ENCODE peak calls at places on chromosomes 16 and 17, in four cellular contexts. V, C, I and B are unnamed samples.

GRCh38 chr16:59878479-59878878 is 1144.4 kb upstream of the GOT2 start:
- DNase-seq in V (no peak), C (no peak), I (no peak), B (no peak)

GRCh38 chr17:36575028-36575427 is 16.7 kb upstream of the DHRS11 start:
- DNase-seq in V (no peak), C (no peak), I (no peak), B (no peak)

GRCh38 chr16:20001856-20002707 is 71.6 kb downstream of the GPR139 start:
- DNase-seq in V (no peak), C (no peak), I (no peak), B (no peak)

GRCh38 chr17:29726721-29727252 is 104.1 kb upstream of the CORO6 start:
- DNase-seq in V (no peak), C (no peak), I (no peak), B (no peak)

GRCh38 chr17:32298298-32298697 is 32.7 kb downstream of the RHBDL3 start:
- DNase-seq in V (no peak), C (no peak), I (no peak), B (no peak)

GRCh38 chr17:57636985-57637667 is 108.0 kb downstream of the CCDC182 start:
- DNase-seq in V (no peak), C (no peak), I (no peak), B (no peak)

GRCh38 chr17:76009969-76010661 is 9.5 kb downstream of the CDK3 start:
- DNase-seq in V (no peak), C (no peak), I (no peak), B (no peak)

GRCh38 chr17:78923660-78924453 is 1.3 kb downstream of the TIMP2 start:
- DNase-seq in V (no peak), C (peak; percentile 61), I (peak; percentile 86), B (no peak)

GRCh38 chr17:79047923-79048825 is 24.2 kb downstream of the C1QTNF1 start:
- DNase-seq in V (no peak), C (peak; percentile 55), I (no peak), B (no peak)

GRCh38 chr17:68101992-68102758 is 66.6 kb downstream of the KPNA2 start:
- DNase-seq in V (no peak), C (no peak), I (peak; percentile 56), B (no peak)

GRCh38 chr17:51692917-51693316 is 432.6 kb downstream of the UTP18 start:
- DNase-seq in V (no peak), C (no peak), I (no peak), B (no peak)

GRCh38 chr17:44688675-44689491 is 693 bp downstream of the CCDC43 start:
- DNase-seq in V (no peak), C (no peak), I (peak; percentile 26), B (no peak)

GRCh38 chr17:29241015-29241963 is 5.4 kb upstream of the CRYBA1 start:
- DNase-seq in V (peak; percentile 86), C (no peak), I (no peak), B (peak; percentile 27)

GRCh38 chr17:27351741-27352140 is 57.8 kb downstream of the WSB1 start:
- DNase-seq in V (no peak), C (no peak), I (no peak), B (no peak)

GRCh38 chr17:48351916-48352332 is 78.1 kb downstream of the SKAP1 start:
- DNase-seq in V (peak; percentile 26), C (no peak), I (no peak), B (no peak)

GRCh38 chr17:8015236-8015956 is 13.0 kb downstream of the GUCY2D start:
- DNase-seq in V (no peak), C (no peak), I (no peak), B (no peak)

GRCh38 chr16:55832425-55832787 is 490 bp downstream of the CES1 start:
- DNase-seq in V (no peak), C (no peak), I (no peak), B (no peak)

GRCh38 chr16:48013476-48013875 is 142.3 kb downstream of the ABCC12 start:
- DNase-seq in V (no peak), C (no peak), I (no peak), B (no peak)

GRCh38 chr17:17904171-17905035 is 67.6 kb upstream of the SREBF1 start:
- DNase-seq in V (no peak), C (no peak), I (no peak), B (no peak)

DNA sequence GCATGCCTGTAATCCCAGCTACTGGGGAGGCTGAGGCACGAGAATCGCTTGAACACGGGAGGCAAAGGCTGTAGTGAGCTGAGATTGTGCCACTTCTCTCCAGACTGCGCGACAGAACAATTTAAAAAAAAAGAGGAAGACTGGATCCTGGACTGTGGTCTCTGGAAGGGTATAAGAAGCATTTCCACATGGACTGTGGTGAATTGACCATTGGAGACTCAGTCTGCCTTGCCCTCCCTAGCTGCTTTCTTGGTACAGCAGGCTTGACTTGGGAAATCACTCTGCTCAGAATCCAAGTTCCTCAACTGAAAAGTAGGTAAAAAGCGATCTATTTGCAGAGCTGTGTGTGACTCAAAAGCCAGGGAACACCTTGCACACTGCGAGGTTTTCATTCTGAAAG is 1.0 kb upstream of the MGRN1 start:
- DNase-seq in V (no peak), C (no peak), I (no peak), B (no peak)
- H3K27ac ChIP-seq in V (no peak overlapping the region), C (no peak overlapping the region), I (no peak overlapping the region), B (no peak overlapping the region)

GRCh38 chr17:16486373-16487250 is 5.4 kb downstream of the LRRC75A start:
- DNase-seq in V (no peak), C (peak; percentile 77), I (peak; percentile 83), B (no peak)
- H3K4me3 ChIP-seq in V (no peak overlapping the region), C (peak overlapping the region; percentile 44), I (no peak overlapping the region), B (no peak overlapping the region)

DNA sequence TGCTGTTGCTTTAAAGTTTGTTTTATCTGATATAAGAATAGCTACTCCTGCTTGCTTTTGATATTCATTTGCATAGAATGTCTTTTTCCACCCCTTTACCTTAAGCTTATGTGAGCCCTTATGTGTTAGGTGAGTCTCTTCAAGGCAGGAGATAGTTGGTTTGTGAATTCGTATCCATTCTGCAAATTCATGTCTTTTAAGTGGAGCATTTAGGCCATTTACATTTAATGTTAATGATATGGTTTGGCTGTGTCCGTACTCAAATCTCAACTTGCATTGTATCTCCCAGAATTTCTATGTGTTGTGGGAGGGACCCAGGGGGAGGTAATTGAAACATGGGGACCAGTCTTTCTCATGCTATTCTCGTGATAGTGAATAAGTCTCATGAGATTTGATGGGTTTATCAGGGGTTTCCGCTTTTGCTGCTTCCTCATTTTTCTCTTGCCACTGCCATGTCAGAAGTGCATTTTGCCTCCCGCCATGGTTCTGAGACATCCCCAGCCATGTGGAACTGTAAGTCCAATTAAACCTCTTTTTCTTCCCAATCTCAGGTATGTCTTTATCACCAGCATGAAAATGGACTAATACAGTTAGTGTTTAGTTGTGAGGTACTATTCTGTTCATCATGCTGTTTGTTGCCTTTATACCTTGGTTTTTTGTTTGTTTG is 27.2 kb downstream of the ATF7IP2 start:
- DNase-seq in V (no peak), C (no peak), I (no peak), B (no peak)
- H3K9me3 ChIP-seq in V (peaks cover 12% of the 10 kb centered on the region), C (peaks cover 94% of the 10 kb centered on the region), I (no peaks in the 10 kb centered on the region), B (peaks cover 4% of the 10 kb centered on the region)

DNA sequence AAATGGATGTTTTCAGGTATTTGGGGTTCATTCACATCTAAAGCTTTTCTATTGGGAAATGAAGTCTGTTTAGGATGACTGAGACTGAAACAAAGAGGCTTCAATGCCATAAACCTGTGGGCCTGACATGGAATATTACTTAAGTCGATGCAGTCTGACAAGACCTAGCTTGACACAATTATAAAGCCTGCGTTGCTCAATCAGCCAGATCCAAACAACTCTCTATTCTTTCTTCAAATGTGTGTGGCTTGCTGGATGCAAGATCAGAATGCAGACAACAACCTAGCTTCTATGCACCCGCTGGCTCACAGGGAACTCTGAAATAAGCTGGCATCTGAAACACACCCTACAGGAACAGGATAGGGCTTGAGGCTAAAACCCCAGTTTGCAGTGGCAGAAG is 40.0 kb downstream of the RFFL start:
- DNase-seq in V (no peak), C (no peak), I (no peak), B (no peak)
- H3K27ac ChIP-seq in V (no peak overlapping the region), C (peak overlapping the region; percentile 76), I (no peak overlapping the region), B (no peak overlapping the region)

GRCh38 chr16:84528317-84528716 is 23.9 kb upstream of the MEAK7 start:
- DNase-seq in V (no peak), C (no peak), I (no peak), B (no peak)

GRCh38 chr16:84530590-84530989 is 26.1 kb upstream of the MEAK7 start:
- DNase-seq in V (no peak), C (no peak), I (no peak), B (no peak)

GRCh38 chr16:84529607-84530006 is 25.1 kb upstream of the MEAK7 start:
- DNase-seq in V (no peak), C (no peak), I (no peak), B (no peak)

GRCh38 chr16:84526794-84527485 is 22.5 kb upstream of the MEAK7 start:
- DNase-seq in V (no peak), C (peak; percentile 30), I (peak; percentile 32), B (no peak)

GRCh38 chr16:84527486-84528269 is 23.2 kb upstream of the MEAK7 start:
- DNase-seq in V (no peak), C (no peak), I (peak; percentile 73), B (no peak)
- H3K4me3 ChIP-seq in V (no peak overlapping the region), C (peak overlapping the region; percentile 48), I (no peak overlapping the region), B (no peak overlapping the region)

GRCh38 chr17:22461460-22462145 is 769.3 kb downstream of the KCNJ18 start:
- DNase-seq in V (no peak), C (no peak), I (no peak), B (no peak)
- H3K9me3 ChIP-seq in V (peaks cover 39% of the 10 kb centered on the region), C (peaks cover 16% of the 10 kb centered on the region), I (no peaks in the 10 kb centered on the region), B (peaks cover 11% of the 10 kb centered on the region)

GRCh38 chr17:1997587-1998425 is 27.3 kb downstream of the RTN4RL1 start:
- DNase-seq in V (no peak), C (no peak), I (peak; percentile 56), B (no peak)

GRCh38 chr17:1995321-1996242 is 29.6 kb downstream of the RTN4RL1 start:
- DNase-seq in V (no peak), C (no peak), I (no peak), B (no peak)

GRCh38 chr17:1998426-1998784 is 26.7 kb downstream of the RTN4RL1 start:
- DNase-seq in V (no peak), C (no peak), I (no peak), B (no peak)

GRCh38 chr17:1996243-1997145 is 28.6 kb downstream of the RTN4RL1 start:
- DNase-seq in V (no peak), C (peak; percentile 28), I (no peak), B (no peak)

DNA sequence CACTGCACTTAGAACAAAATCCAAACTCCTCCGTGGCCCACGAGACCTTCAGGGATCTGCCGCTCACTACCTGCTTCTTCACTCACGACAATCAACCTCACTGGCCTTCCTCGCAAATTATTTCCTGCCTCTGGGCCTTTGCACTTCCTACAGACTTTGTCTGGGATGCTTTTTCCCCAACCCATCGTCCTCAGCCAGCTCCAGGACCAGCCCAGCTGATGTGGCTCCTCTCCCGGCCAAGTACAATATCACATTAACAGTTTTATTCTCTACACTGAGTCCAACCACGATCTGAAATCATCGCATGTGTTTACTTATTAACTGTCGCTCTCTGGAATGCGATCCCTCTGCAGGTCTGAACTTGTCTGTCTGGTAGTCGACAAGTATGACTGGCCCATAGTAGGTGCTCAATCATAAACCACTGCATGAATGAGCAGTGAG is 28.0 kb downstream of the RTN4RL1 start:
- DNase-seq in V (no peak), C (no peak), I (no peak), B (no peak)
- H3K27ac ChIP-seq in V (no peak overlapping the region), C (no peak overlapping the region), I (peak overlapping the region; percentile 79), B (no peak overlapping the region)